ENCODE peak calls at places on chromosome 22, in five cellular contexts. One of them, this sample, is unnamed.

GRCh38 chr22:50186789-50187523 is 1.2 kb downstream of the TRABD start:
- DNase-seq in body of pancreas: peak
- DNase-seq in endothelial cell of umbilical vein: no peak
- DNase-seq in heart left ventricle: no peak
- DNase-seq in ovary: peak
- DNase-seq in this sample: no peak

GRCh38 chr22:26922804-26923203 is 265.4 kb downstream of the MIAT start:
- DNase-seq in heart left ventricle: no peak
- DNase-seq in endothelial cell of umbilical vein: no peak
- DNase-seq in ovary: no peak
- DNase-seq in body of pancreas: no peak
- DNase-seq in this sample: no peak

GRCh38 chr22:30809086-30809485 is 114.4 kb downstream of the OSBP2 start:
- DNase-seq in body of pancreas: no peak
- DNase-seq in endothelial cell of umbilical vein: no peak
- DNase-seq in heart left ventricle: no peak
- DNase-seq in ovary: no peak
- DNase-seq in this sample: no peak

GRCh38 chr22:49086181-49086580 is 741.5 kb downstream of the BRD1 start:
- DNase-seq in ovary: no peak
- DNase-seq in endothelial cell of umbilical vein: no peak
- DNase-seq in heart left ventricle: no peak
- DNase-seq in body of pancreas: no peak
- DNase-seq in this sample: no peak

GRCh38 chr22:26416670-26417270 is 12.3 kb upstream of the ASPHD2 start:
- DNase-seq in heart left ventricle: no peak
- DNase-seq in body of pancreas: no peak
- DNase-seq in ovary: no peak
- DNase-seq in endothelial cell of umbilical vein: no peak
- DNase-seq in this sample: no peak

GRCh38 chr22:40654522-40655167 is 18.1 kb upstream of the MRTFA start:
- DNase-seq in body of pancreas: peak
- DNase-seq in endothelial cell of umbilical vein: peak
- DNase-seq in heart left ventricle: peak
- DNase-seq in ovary: no peak
- DNase-seq in this sample: peak

GRCh38 chr22:24772493-24773220 is 1.9 kb downstream of the PIWIL3 start:
- DNase-seq in endothelial cell of umbilical vein: peak
- DNase-seq in heart left ventricle: no peak
- DNase-seq in body of pancreas: no peak
- DNase-seq in ovary: no peak
- DNase-seq in this sample: no peak

GRCh38 chr22:26942301-26942927 is 285.0 kb downstream of the MIAT start:
- DNase-seq in endothelial cell of umbilical vein: no peak
- DNase-seq in heart left ventricle: no peak
- DNase-seq in body of pancreas: no peak
- DNase-seq in ovary: no peak
- DNase-seq in this sample: no peak

GRCh38 chr22:49307870-49308269 is 519.8 kb downstream of the BRD1 start:
- DNase-seq in ovary: peak
- DNase-seq in heart left ventricle: no peak
- DNase-seq in endothelial cell of umbilical vein: no peak
- DNase-seq in body of pancreas: peak
- DNase-seq in this sample: peak

GRCh38 chr22:41028841-41029240 is 63.6 kb upstream of the EP300 start:
- DNase-seq in body of pancreas: no peak
- DNase-seq in endothelial cell of umbilical vein: no peak
- DNase-seq in heart left ventricle: no peak
- DNase-seq in ovary: no peak
- DNase-seq in this sample: no peak

GRCh38 chr22:37213218-37213855 is 1.1 kb upstream of the SSTR3 start:
- DNase-seq in ovary: no peak
- DNase-seq in heart left ventricle: no peak
- DNase-seq in endothelial cell of umbilical vein: no peak
- DNase-seq in body of pancreas: no peak
- DNase-seq in this sample: no peak

GRCh38 chr22:43852605-43853327 is 9.5 kb downstream of the SULT4A1 start:
- DNase-seq in ovary: no peak
- DNase-seq in body of pancreas: no peak
- DNase-seq in heart left ventricle: no peak
- DNase-seq in endothelial cell of umbilical vein: no peak
- DNase-seq in this sample: no peak

GRCh38 chr22:42967933-42968332 is 47.0 kb downstream of the PACSIN2 start:
- DNase-seq in ovary: no peak
- DNase-seq in body of pancreas: no peak
- DNase-seq in endothelial cell of umbilical vein: no peak
- DNase-seq in heart left ventricle: peak
- DNase-seq in this sample: no peak

GRCh38 chr22:35893698-35894097 is 134.9 kb downstream of the RBFOX2 start:
- DNase-seq in endothelial cell of umbilical vein: peak
- DNase-seq in ovary: no peak
- DNase-seq in heart left ventricle: peak
- DNase-seq in body of pancreas: no peak
- DNase-seq in this sample: peak

GRCh38 chr22:43723816-43724215 is 88.3 kb downstream of the EFCAB6 start:
- DNase-seq in ovary: no peak
- DNase-seq in body of pancreas: no peak
- DNase-seq in heart left ventricle: no peak
- DNase-seq in endothelial cell of umbilical vein: no peak
- DNase-seq in this sample: no peak

GRCh38 chr22:26168199-26168915 is 905 bp upstream of the SEZ6L start:
- DNase-seq in ovary: no peak
- DNase-seq in heart left ventricle: no peak
- DNase-seq in endothelial cell of umbilical vein: no peak
- DNase-seq in body of pancreas: no peak
- DNase-seq in this sample: no peak

GRCh38 chr22:31128156-31128555 is 5.4 kb downstream of the INPP5J start:
- DNase-seq in ovary: no peak
- DNase-seq in endothelial cell of umbilical vein: no peak
- DNase-seq in heart left ventricle: no peak
- DNase-seq in body of pancreas: no peak
- DNase-seq in this sample: no peak

GRCh38 chr22:49233507-49234100 is 594.1 kb downstream of the BRD1 start:
- DNase-seq in heart left ventricle: no peak
- DNase-seq in body of pancreas: no peak
- DNase-seq in ovary: no peak
- DNase-seq in endothelial cell of umbilical vein: no peak
- DNase-seq in this sample: peak

GRCh38 chr22:42160830-42161696 is 30.5 kb upstream of the CYP2D6 start:
- DNase-seq in heart left ventricle: no peak
- DNase-seq in ovary: no peak
- DNase-seq in body of pancreas: no peak
- DNase-seq in endothelial cell of umbilical vein: no peak
- DNase-seq in this sample: no peak

GRCh38 chr22:23281053-23281405 is 100.7 kb downstream of the BCR start:
- DNase-seq in endothelial cell of umbilical vein: no peak
- DNase-seq in heart left ventricle: no peak
- DNase-seq in body of pancreas: no peak
- DNase-seq in ovary: no peak
- DNase-seq in this sample: no peak

GRCh38 chr22:35170716-35171697 is 86.3 kb upstream of the HMGXB4 start:
- DNase-seq in ovary: no peak
- DNase-seq in endothelial cell of umbilical vein: no peak
- DNase-seq in heart left ventricle: no peak
- DNase-seq in body of pancreas: no peak
- DNase-seq in this sample: no peak

GRCh38 chr22:31084811-31085492 is 3.8 kb downstream of the SMTN start:
- DNase-seq in body of pancreas: peak
- DNase-seq in ovary: peak
- DNase-seq in heart left ventricle: peak
- DNase-seq in endothelial cell of umbilical vein: peak
- DNase-seq in this sample: peak

GRCh38 chr22:42937164-42937854 is 77.6 kb downstream of the PACSIN2 start:
- DNase-seq in endothelial cell of umbilical vein: no peak
- DNase-seq in ovary: no peak
- DNase-seq in body of pancreas: peak
- DNase-seq in heart left ventricle: no peak
- DNase-seq in this sample: no peak

GRCh38 chr22:24392218-24392931 is 35.0 kb upstream of the ADORA2A start:
- DNase-seq in endothelial cell of umbilical vein: no peak
- DNase-seq in body of pancreas: no peak
- DNase-seq in heart left ventricle: no peak
- DNase-seq in ovary: no peak
- DNase-seq in this sample: no peak

GRCh38 chr22:31230155-31230870 is 18.2 kb downstream of the LIMK2 start:
- DNase-seq in body of pancreas: no peak
- DNase-seq in ovary: no peak
- DNase-seq in heart left ventricle: no peak
- DNase-seq in endothelial cell of umbilical vein: peak
- DNase-seq in this sample: no peak

GRCh38 chr22:25120761-25121212 is 78.9 kb upstream of the CRYBB3 start:
- DNase-seq in ovary: no peak
- DNase-seq in body of pancreas: peak
- DNase-seq in heart left ventricle: peak
- DNase-seq in endothelial cell of umbilical vein: peak
- DNase-seq in this sample: no peak

GRCh38 chr22:43826142-43827093 is 14.3 kb upstream of the EFCAB6 start:
- DNase-seq in endothelial cell of umbilical vein: no peak
- DNase-seq in heart left ventricle: no peak
- DNase-seq in ovary: peak
- DNase-seq in body of pancreas: peak
- DNase-seq in this sample: peak

GRCh38 chr22:35930933-35931332 is 97.7 kb downstream of the RBFOX2 start:
- DNase-seq in ovary: no peak
- DNase-seq in body of pancreas: peak
- DNase-seq in endothelial cell of umbilical vein: peak
- DNase-seq in heart left ventricle: peak
- DNase-seq in this sample: peak

GRCh38 chr22:27399161-27399560 is 402.4 kb downstream of the MN1 start:
- DNase-seq in ovary: peak
- DNase-seq in endothelial cell of umbilical vein: no peak
- DNase-seq in heart left ventricle: no peak
- DNase-seq in body of pancreas: no peak
- DNase-seq in this sample: peak

GRCh38 chr22:19579880-19580279 is 55.7 kb upstream of the CLDN5 start:
- DNase-seq in body of pancreas: no peak
- DNase-seq in endothelial cell of umbilical vein: peak
- DNase-seq in ovary: no peak
- DNase-seq in heart left ventricle: peak
- DNase-seq in this sample: no peak
- H3K27ac ChIP-seq in body of pancreas: no peak
- H3K27ac ChIP-seq in endothelial cell of umbilical vein: peak
- H3K27ac ChIP-seq in ovary: no peak
- H3K27ac ChIP-seq in heart left ventricle: peak
- H3K27ac ChIP-seq in this sample: no peak

DNA sequence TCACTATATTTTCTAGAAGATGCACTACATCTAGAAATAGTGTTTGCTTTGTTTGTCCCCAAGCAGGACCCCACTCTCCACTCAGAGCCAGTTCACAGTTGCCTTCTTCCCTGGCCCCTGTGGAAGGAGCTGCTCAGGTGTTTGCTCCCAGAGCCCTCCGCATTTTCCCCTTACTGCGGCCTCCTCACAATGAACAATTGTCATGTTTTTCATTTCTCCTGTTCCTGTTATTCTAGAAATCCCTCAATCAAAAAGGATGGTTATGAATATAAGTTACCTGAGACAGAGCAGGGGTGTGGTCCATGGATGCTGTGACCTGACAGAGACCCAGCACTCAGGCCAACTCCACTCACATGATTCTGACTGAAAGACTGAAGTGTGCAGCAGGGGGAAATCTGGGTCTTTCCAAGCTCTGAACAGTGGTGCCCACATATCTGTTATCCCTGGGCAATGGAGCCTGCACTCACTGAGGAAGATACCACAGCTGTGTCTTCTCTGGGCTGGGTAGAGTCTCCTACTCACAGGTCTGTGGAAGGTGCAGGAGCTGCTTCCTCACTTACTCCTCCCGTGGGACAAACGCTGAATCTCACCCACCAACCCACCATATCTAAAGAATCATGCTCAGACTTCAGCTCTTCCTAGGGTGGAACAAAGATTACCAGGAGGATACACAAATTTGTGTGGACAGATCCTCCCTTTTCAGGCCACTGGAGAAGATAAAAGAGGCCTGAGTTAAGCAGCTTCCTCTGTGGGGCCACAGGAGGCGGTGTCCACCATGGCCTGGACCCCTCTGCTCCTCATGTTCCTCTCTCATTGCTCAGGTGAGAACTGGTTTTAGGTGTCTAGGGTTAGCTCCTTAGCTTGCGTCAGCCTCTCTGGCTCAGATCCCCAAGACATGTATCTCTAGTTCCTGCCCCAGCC is 87.1 kb upstream of the TOP3B start:
- DNase-seq in heart left ventricle: no peak
- DNase-seq in endothelial cell of umbilical vein: no peak
- DNase-seq in ovary: no peak
- DNase-seq in body of pancreas: no peak
- DNase-seq in this sample: no peak
- TF ChIP-seq CTCF in heart left ventricle: no peak
- TF ChIP-seq CTCF in endothelial cell of umbilical vein: no peak
- TF ChIP-seq CTCF in ovary: no peak
- TF ChIP-seq CTCF in body of pancreas: no peak
- TF ChIP-seq CTCF in this sample: no peak

GRCh38 chr22:46376908-46377565 is 41.5 kb downstream of the TRMU start:
- DNase-seq in endothelial cell of umbilical vein: no peak
- DNase-seq in ovary: no peak
- DNase-seq in body of pancreas: peak
- DNase-seq in heart left ventricle: no peak
- DNase-seq in this sample: no peak

GRCh38 chr22:46373838-46374662 is 38.5 kb downstream of the TRMU start:
- DNase-seq in heart left ventricle: no peak
- DNase-seq in endothelial cell of umbilical vein: peak
- DNase-seq in body of pancreas: no peak
- DNase-seq in ovary: peak
- DNase-seq in this sample: no peak

GRCh38 chr22:46373166-46373565 is 37.7 kb downstream of the TRMU start:
- DNase-seq in ovary: no peak
- DNase-seq in body of pancreas: peak
- DNase-seq in endothelial cell of umbilical vein: no peak
- DNase-seq in heart left ventricle: no peak
- DNase-seq in this sample: no peak

GRCh38 chr22:46376096-46376495 is 40.6 kb downstream of the TRMU start:
- DNase-seq in ovary: no peak
- DNase-seq in endothelial cell of umbilical vein: no peak
- DNase-seq in heart left ventricle: no peak
- DNase-seq in body of pancreas: no peak
- DNase-seq in this sample: no peak

GRCh38 chr22:46374663-46375474 is 39.4 kb downstream of the TRMU start:
- DNase-seq in body of pancreas: peak
- DNase-seq in ovary: no peak
- DNase-seq in endothelial cell of umbilical vein: no peak
- DNase-seq in heart left ventricle: no peak
- DNase-seq in this sample: no peak
- TF ChIP-seq POLR2A in body of pancreas: no peak
- TF ChIP-seq POLR2A in ovary: no peak
- TF ChIP-seq POLR2A in endothelial cell of umbilical vein: no peak
- TF ChIP-seq POLR2A in heart left ventricle: no peak
- TF ChIP-seq POLR2A in this sample: no peak

DNA sequence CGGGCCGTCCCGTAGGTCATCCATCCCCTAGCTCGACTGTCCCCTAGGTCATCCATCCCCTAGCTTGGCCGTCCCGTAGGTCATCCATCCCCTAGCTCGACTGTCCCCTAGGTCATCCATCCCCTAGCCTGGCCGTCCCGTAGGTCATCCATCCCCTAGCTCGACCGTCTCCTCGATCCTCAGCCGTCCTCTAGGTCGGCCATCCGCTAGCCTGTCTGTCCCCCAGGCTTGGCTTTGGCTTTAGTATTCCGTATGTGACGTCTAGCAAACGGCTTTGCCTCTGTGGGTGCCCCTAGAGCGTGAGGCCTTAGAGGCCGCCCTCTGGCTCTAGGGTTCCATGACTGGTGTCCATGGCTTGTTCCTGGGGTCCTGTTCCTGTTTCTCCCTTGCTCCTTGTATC is 40.6 kb upstream of the BID start:
- DNase-seq in heart left ventricle: no peak
- DNase-seq in endothelial cell of umbilical vein: no peak
- DNase-seq in ovary: no peak
- DNase-seq in body of pancreas: no peak
- DNase-seq in this sample: no peak
- H3K27ac ChIP-seq in heart left ventricle: no peak
- H3K27ac ChIP-seq in endothelial cell of umbilical vein: no peak
- H3K27ac ChIP-seq in ovary: no peak
- H3K27ac ChIP-seq in body of pancreas: no peak
- H3K27ac ChIP-seq in this sample: no peak

This sample was measured in testis.